ENCODE peak calls at places on chromosome 10, in four cellular contexts. One of them, this sample, is unnamed. For H3K27me3, the result is how much of the 10 kb centered on the place peaks cover.

GRCh38 chr10:3323865-3324498 is 151.4 kb upstream of the PITRM1 start:
- DNase-seq in right atrium auricular region: no peak
- DNase-seq in ovary: no peak
- DNase-seq in CD4-positive, CD25-positive, alpha-beta regulatory T cell: no peak
- DNase-seq in this sample: no peak

GRCh38 chr10:13717936-13718772 is 131.4 kb downstream of the PRPF18 start:
- DNase-seq in right atrium auricular region: peak
- DNase-seq in ovary: peak
- DNase-seq in CD4-positive, CD25-positive, alpha-beta regulatory T cell: peak
- DNase-seq in this sample: no peak

GRCh38 chr10:66252986-66253385 is 672.9 kb upstream of the LRRTM3 start:
- DNase-seq in right atrium auricular region: no peak
- DNase-seq in ovary: no peak
- DNase-seq in CD4-positive, CD25-positive, alpha-beta regulatory T cell: no peak
- DNase-seq in this sample: no peak

GRCh38 chr10:95872158-95872711 is 35.5 kb upstream of the CC2D2B start:
- DNase-seq in right atrium auricular region: no peak
- DNase-seq in ovary: no peak
- DNase-seq in CD4-positive, CD25-positive, alpha-beta regulatory T cell: no peak
- DNase-seq in this sample: no peak

GRCh38 chr10:80506189-80506575 is 31.5 kb upstream of the SH2D4B start:
- DNase-seq in right atrium auricular region: no peak
- DNase-seq in ovary: no peak
- DNase-seq in CD4-positive, CD25-positive, alpha-beta regulatory T cell: no peak
- DNase-seq in this sample: no peak

GRCh38 chr10:80964179-80964578 is 426.5 kb downstream of the SH2D4B start:
- DNase-seq in right atrium auricular region: no peak
- DNase-seq in ovary: no peak
- DNase-seq in CD4-positive, CD25-positive, alpha-beta regulatory T cell: no peak
- DNase-seq in this sample: no peak

GRCh38 chr10:125550362-125550761 is 132.6 kb downstream of the TEX36 start:
- DNase-seq in right atrium auricular region: no peak
- DNase-seq in ovary: no peak
- DNase-seq in CD4-positive, CD25-positive, alpha-beta regulatory T cell: no peak
- DNase-seq in this sample: peak

GRCh38 chr10:123380491-123381085 is 226.4 kb downstream of the BUB3 start:
- DNase-seq in right atrium auricular region: no peak
- DNase-seq in ovary: no peak
- DNase-seq in CD4-positive, CD25-positive, alpha-beta regulatory T cell: peak
- DNase-seq in this sample: no peak

GRCh38 chr10:31803606-31804195 is 124.9 kb downstream of the ARHGAP12 start:
- DNase-seq in right atrium auricular region: no peak
- DNase-seq in ovary: no peak
- DNase-seq in CD4-positive, CD25-positive, alpha-beta regulatory T cell: no peak
- DNase-seq in this sample: no peak

DNA sequence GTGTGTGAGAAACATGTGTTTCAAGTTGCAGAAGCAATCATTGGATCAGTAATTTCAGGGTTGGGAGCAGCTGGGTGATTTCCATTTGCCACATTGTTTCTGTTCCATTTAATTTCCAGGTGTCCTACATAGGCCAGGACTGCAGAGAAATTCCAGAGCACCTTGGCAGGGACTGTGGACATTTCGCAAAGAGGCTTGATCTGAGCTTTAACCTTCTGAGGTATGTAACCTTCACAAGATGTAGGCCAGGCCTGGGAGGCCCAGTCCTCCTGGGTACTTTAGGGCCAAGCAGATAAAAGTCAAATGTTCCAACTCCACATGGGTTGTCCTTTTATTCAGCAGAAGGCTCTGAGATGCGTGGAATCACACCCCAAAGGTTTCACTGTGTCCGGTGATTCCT is 6.9 kb downstream of the LRMDA start:
- DNase-seq in right atrium auricular region: no peak
- DNase-seq in ovary: no peak
- DNase-seq in CD4-positive, CD25-positive, alpha-beta regulatory T cell: no peak
- DNase-seq in this sample: no peak
- H3K27me3 ChIP-seq in right atrium auricular region: under half
- H3K27me3 ChIP-seq in ovary: under half
- H3K27me3 ChIP-seq in CD4-positive, CD25-positive, alpha-beta regulatory T cell: under half
- H3K27me3 ChIP-seq in this sample: under half

GRCh38 chr10:52440612-52441285 is 126.7 kb downstream of the DKK1 start:
- DNase-seq in right atrium auricular region: no peak
- DNase-seq in ovary: no peak
- DNase-seq in CD4-positive, CD25-positive, alpha-beta regulatory T cell: no peak
- DNase-seq in this sample: no peak

GRCh38 chr10:52443419-52444388 is 129.6 kb downstream of the DKK1 start:
- DNase-seq in right atrium auricular region: no peak
- DNase-seq in ovary: no peak
- DNase-seq in CD4-positive, CD25-positive, alpha-beta regulatory T cell: no peak
- DNase-seq in this sample: no peak

GRCh38 chr10:52446391-52446790 is 132.3 kb downstream of the DKK1 start:
- DNase-seq in right atrium auricular region: no peak
- DNase-seq in ovary: no peak
- DNase-seq in CD4-positive, CD25-positive, alpha-beta regulatory T cell: no peak
- DNase-seq in this sample: no peak

GRCh38 chr10:52438119-52438518 is 124.0 kb downstream of the DKK1 start:
- DNase-seq in right atrium auricular region: no peak
- DNase-seq in ovary: no peak
- DNase-seq in CD4-positive, CD25-positive, alpha-beta regulatory T cell: no peak
- DNase-seq in this sample: no peak

DNA sequence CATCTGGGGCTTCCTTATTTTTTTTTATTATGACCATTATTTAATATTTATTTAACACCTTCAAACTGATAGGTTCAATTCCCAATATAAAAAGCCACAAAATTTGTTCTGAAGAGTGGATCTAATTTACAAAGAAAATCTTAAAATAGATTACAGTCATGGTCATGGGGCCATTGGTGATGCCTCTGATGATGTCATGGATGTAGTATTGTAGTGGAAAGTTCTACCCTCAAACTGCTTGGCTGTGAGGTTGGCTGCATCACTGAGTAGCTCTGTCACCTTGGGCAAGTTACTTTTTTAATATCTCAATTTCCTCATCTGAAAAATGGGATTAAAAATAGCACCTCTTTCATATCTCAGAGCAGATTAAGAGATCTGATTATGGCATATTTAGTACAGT is 128.5 kb downstream of the DKK1 start:
- DNase-seq in right atrium auricular region: no peak
- DNase-seq in ovary: no peak
- DNase-seq in CD4-positive, CD25-positive, alpha-beta regulatory T cell: no peak
- DNase-seq in this sample: no peak
- H3K27me3 ChIP-seq in right atrium auricular region: under half
- H3K27me3 ChIP-seq in ovary: under half
- H3K27me3 ChIP-seq in CD4-positive, CD25-positive, alpha-beta regulatory T cell: under half
- H3K27me3 ChIP-seq in this sample: under half

GRCh38 chr10:133353202-133353959 is 4.4 kb downstream of the FUOM start:
- DNase-seq in right atrium auricular region: no peak
- DNase-seq in ovary: no peak
- DNase-seq in CD4-positive, CD25-positive, alpha-beta regulatory T cell: no peak
- DNase-seq in this sample: no peak
- H3K27me3 ChIP-seq in right atrium auricular region: under half
- H3K27me3 ChIP-seq in ovary: under half
- H3K27me3 ChIP-seq in CD4-positive, CD25-positive, alpha-beta regulatory T cell: under half
- H3K27me3 ChIP-seq in this sample: half or more

GRCh38 chr10:42755591-42756093 is 27.0 kb upstream of the BMS1 start:
- DNase-seq in right atrium auricular region: no peak
- DNase-seq in ovary: no peak
- DNase-seq in CD4-positive, CD25-positive, alpha-beta regulatory T cell: no peak
- DNase-seq in this sample: no peak
- H3K27me3 ChIP-seq in right atrium auricular region: under half
- H3K27me3 ChIP-seq in ovary: under half
- H3K27me3 ChIP-seq in CD4-positive, CD25-positive, alpha-beta regulatory T cell: under half
- H3K27me3 ChIP-seq in this sample: half or more